ENCODE peak calls at places on chromosomes 6 and 20, in ten cellular contexts. C is ovary; O is CD8-positive, alpha-beta T cell; Z is stomach; H is AG04449; R is uterus; M is cardiac muscle cell; T is endothelial cell; B is ascending aorta; S is psoas muscle. J is an unnamed sample.

GRCh38 chr6:168684906-168685305 is 243.9 kb downstream of the SMOC2 start:
- DNase-seq in M (no peak), B (no peak), S (no peak), H (no peak), O (no peak), C (no peak), T (no peak), R (no peak), Z (no peak), J (no peak)

GRCh38 chr20:61806314-61806713 is 259.4 kb downstream of the TAF4 start:
- DNase-seq in Z (no peak), H (no peak), R (no peak), T (no peak), O (no peak), B (no peak), C (no peak), S (no peak), M (no peak), J (no peak)

GRCh38 chr6:74579794-74580193 is 626.1 kb downstream of the COL12A1 start:
- DNase-seq in Z (no peak), S (no peak), H (no peak), R (no peak), M (no peak), C (no peak), T (no peak), B (no peak), O (no peak), J (no peak)

GRCh38 chr6:156662025-156662445 is 115.1 kb upstream of the ARID1B start:
- DNase-seq in T (peak), Z (no peak), M (no peak), O (peak), C (no peak), R (no peak), B (no peak), H (peak), S (no peak), J (peak)

GRCh38 chr6:8860671-8861070 is 425.3 kb upstream of the SLC35B3 start:
- DNase-seq in H (no peak), B (no peak), M (no peak), R (no peak), C (no peak), O (no peak), S (no peak), Z (no peak), T (no peak), J (no peak)

GRCh38 chr20:15342987-15343639 is 1005.7 kb upstream of the FLRT3 start:
- DNase-seq in B (no peak), O (no peak), C (no peak), Z (no peak), R (no peak), S (peak), M (no peak), H (no peak), T (no peak), J (no peak)

GRCh38 chr6:48423640-48424365 is 312.8 kb upstream of the PTCHD4 start:
- DNase-seq in R (no peak), M (peak), S (no peak), O (no peak), B (no peak), Z (no peak), H (no peak), T (no peak), C (no peak), J (no peak)

GRCh38 chr20:19830351-19830750 is 72.3 kb downstream of the RIN2 start:
- DNase-seq in C (no peak), M (no peak), R (no peak), B (no peak), H (no peak), Z (no peak), O (no peak), S (no peak), T (no peak), J (no peak)

GRCh38 chr20:57672164-57672563 is 37.7 kb downstream of the PMEPA1 start:
- DNase-seq in C (peak), H (no peak), B (peak), M (peak), Z (no peak), S (no peak), R (peak), T (peak), O (no peak), J (no peak)

GRCh38 chr6:106539931-106540330 is 89.4 kb downstream of the RTN4IP1 start:
- DNase-seq in O (no peak), C (no peak), T (no peak), M (no peak), R (no peak), H (no peak), B (no peak), S (no peak), Z (no peak), J (no peak)

GRCh38 chr6:43715056-43715788 is 27.6 kb upstream of the MRPS18A start:
- DNase-seq in S (no peak), C (no peak), O (no peak), R (no peak), M (no peak), Z (no peak), H (no peak), T (no peak), B (no peak), J (no peak)

GRCh38 chr20:62436692-62437091 is 9.4 kb upstream of the RBBP8NL start:
- DNase-seq in C (no peak), S (no peak), O (no peak), R (no peak), T (no peak), B (no peak), H (no peak), M (no peak), Z (no peak), J (no peak)

GRCh38 chr6:148291876-148292275 is 50.8 kb upstream of the SASH1 start:
- DNase-seq in C (no peak), H (peak), B (no peak), R (no peak), S (no peak), T (no peak), Z (no peak), M (no peak), O (no peak), J (no peak)

GRCh38 chr6:166046232-166046631 is 121.4 kb downstream of the TBXT start:
- DNase-seq in Z (no peak), T (no peak), M (peak), B (no peak), H (peak), R (no peak), C (no peak), S (no peak), O (no peak), J (no peak)

GRCh38 chr6:7727951-7728854 is 2.3 kb downstream of the BMP6 start:
- DNase-seq in T (peak), Z (no peak), C (no peak), S (peak), O (no peak), M (peak), R (no peak), H (no peak), B (no peak), J (peak)

GRCh38 chr20:31676534-31677030 is 38.9 kb downstream of the COX4I2 start:
- DNase-seq in O (no peak), R (no peak), Z (no peak), C (no peak), H (no peak), S (no peak), B (no peak), T (no peak), M (no peak), J (no peak)

GRCh38 chr6:5205877-5206840 is 54.6 kb downstream of the LYRM4 start:
- DNase-seq in H (peak), R (peak), B (no peak), S (peak), O (no peak), M (peak), Z (peak), T (no peak), C (peak), J (peak)

GRCh38 chr6:170006524-170007467 is 255.4 kb downstream of the ERMARD start:
- DNase-seq in Z (no peak), C (no peak), S (no peak), M (no peak), O (no peak), R (no peak), T (no peak), H (no peak), B (no peak), J (no peak)

GRCh38 chr20:32971703-32972161 is 32.5 kb downstream of the SUN5 start:
- DNase-seq in R (no peak), Z (no peak), S (no peak), H (no peak), M (no peak), O (no peak), B (no peak), C (no peak), T (no peak), J (peak)

GRCh38 chr6:15512126-15512525 is 150.7 kb downstream of the DTNBP1 start:
- DNase-seq in T (peak), R (no peak), M (no peak), H (no peak), B (no peak), S (no peak), Z (no peak), C (no peak), O (no peak), J (no peak)
- TF ChIP-seq CTCF in T (no peak), R (no peak), M (peak), H (peak), B (no peak), S (peak), Z (no peak), C (no peak), O (no peak), J (no peak)

GRCh38 chr6:39409889-39410288 is 87.4 kb upstream of the KCNK16 start:
- DNase-seq in O (no peak), S (no peak), C (no peak), T (no peak), M (no peak), B (no peak), R (no peak), Z (no peak), H (no peak), J (no peak)

GRCh38 chr6:39404312-39404711 is 81.8 kb upstream of the KCNK16 start:
- DNase-seq in Z (no peak), S (no peak), T (no peak), B (no peak), C (no peak), H (no peak), O (no peak), R (no peak), M (no peak), J (no peak)

GRCh38 chr6:39411465-39411864 is 89.0 kb upstream of the KCNK16 start:
- DNase-seq in R (no peak), C (no peak), B (no peak), S (no peak), O (no peak), M (peak), T (no peak), H (no peak), Z (no peak), J (no peak)

GRCh38 chr6:39411001-39411400 is 88.5 kb upstream of the KCNK16 start:
- DNase-seq in Z (no peak), H (no peak), C (no peak), O (no peak), R (no peak), T (no peak), S (no peak), B (no peak), M (no peak), J (no peak)

GRCh38 chr6:39407446-39407993 is 85.0 kb upstream of the KCNK16 start:
- DNase-seq in H (no peak), C (no peak), O (no peak), M (no peak), B (no peak), S (no peak), R (no peak), Z (no peak), T (no peak), J (no peak)
- TF ChIP-seq CTCF in H (no peak), C (no peak), O (no peak), M (no peak), B (no peak), S (no peak), R (no peak), Z (no peak), T (no peak), J (no peak)

GRCh38 chr6:97591955-97592354 is 308.9 kb upstream of the MMS22L start:
- DNase-seq in C (no peak), Z (no peak), B (no peak), S (no peak), H (no peak), R (no peak), M (no peak), T (no peak), O (no peak), J (no peak)

GRCh38 chr6:97586344-97586743 is 303.3 kb upstream of the MMS22L start:
- DNase-seq in B (no peak), T (peak), C (no peak), H (peak), S (no peak), O (no peak), M (no peak), R (no peak), Z (no peak), J (no peak)
- TF ChIP-seq CTCF in B (no peak), T (peak), C (no peak), H (peak), S (peak), O (no peak), M (no peak), R (no peak), Z (no peak), J (no peak)

DNA sequence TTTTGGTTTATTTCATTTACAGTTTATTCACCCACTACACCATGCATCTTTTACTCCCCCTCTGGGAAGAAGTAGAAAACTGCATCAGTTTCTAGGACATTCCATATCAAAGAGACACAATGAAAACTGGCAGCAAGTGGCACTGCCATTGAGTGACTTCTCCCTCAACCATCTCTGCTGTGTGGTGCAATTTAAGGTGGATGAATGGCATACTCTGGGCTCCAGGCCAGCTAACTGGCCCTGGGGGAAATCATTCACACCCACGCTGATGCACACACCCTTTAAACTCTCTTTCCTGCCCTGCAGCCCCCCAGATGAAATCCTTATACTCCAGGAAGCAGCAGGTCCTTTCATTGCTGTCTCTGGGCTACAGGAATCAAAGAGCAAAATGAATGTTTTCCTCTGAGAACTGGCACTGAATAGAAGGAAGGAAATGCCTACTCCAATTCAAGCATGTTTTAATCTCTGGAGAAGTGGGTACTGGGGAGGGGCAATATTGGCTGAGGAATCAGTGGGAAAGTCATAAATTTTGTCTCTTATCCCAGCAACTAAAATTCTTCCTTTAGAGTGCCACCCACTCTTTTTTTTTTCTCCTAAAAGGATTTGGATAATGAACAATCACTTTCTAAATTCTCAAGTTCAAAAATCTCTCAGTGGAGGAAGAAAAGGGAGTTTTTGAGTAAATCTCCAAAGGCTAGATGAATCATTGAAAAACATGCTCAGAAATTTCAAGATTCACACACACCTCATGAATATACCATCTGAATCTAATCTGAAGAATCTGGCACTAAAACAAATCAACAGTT is 16.9 kb upstream of the RFPL4B start:
- DNase-seq in O (no peak), R (no peak), Z (no peak), B (no peak), H (no peak), C (no peak), M (peak), T (no peak), S (no peak), J (peak)
- TF ChIP-seq CTCF in O (no peak), R (no peak), Z (no peak), B (no peak), H (no peak), C (no peak), M (no peak), T (no peak), S (no peak), J (no peak)

GRCh38 chr20:235891-236290 is 8.8 kb downstream of the DEFB129 start:
- DNase-seq in M (peak), B (no peak), O (no peak), H (no peak), T (no peak), Z (no peak), S (no peak), R (no peak), C (no peak), J (peak)
- TF ChIP-seq CTCF in M (peak), B (no peak), O (no peak), H (no peak), T (no peak), Z (no peak), S (no peak), R (no peak), C (no peak), J (no peak)

GRCh38 chr20:37081717-37082289 is 14.0 kb downstream of the RBL1 start:
- DNase-seq in Z (no peak), O (peak), C (no peak), H (no peak), B (no peak), R (no peak), S (no peak), T (peak), M (peak), J (no peak)
- TF ChIP-seq CTCF in Z (no peak), O (peak), C (no peak), H (peak), B (no peak), R (no peak), S (no peak), T (peak), M (peak), J (peak)

GRCh38 chr6:29694637-29695036 is 13.7 kb upstream of the ZFP57 start:
- DNase-seq in H (no peak), R (no peak), B (no peak), O (no peak), Z (no peak), T (no peak), S (no peak), M (no peak), C (no peak), J (no peak)

DNA sequence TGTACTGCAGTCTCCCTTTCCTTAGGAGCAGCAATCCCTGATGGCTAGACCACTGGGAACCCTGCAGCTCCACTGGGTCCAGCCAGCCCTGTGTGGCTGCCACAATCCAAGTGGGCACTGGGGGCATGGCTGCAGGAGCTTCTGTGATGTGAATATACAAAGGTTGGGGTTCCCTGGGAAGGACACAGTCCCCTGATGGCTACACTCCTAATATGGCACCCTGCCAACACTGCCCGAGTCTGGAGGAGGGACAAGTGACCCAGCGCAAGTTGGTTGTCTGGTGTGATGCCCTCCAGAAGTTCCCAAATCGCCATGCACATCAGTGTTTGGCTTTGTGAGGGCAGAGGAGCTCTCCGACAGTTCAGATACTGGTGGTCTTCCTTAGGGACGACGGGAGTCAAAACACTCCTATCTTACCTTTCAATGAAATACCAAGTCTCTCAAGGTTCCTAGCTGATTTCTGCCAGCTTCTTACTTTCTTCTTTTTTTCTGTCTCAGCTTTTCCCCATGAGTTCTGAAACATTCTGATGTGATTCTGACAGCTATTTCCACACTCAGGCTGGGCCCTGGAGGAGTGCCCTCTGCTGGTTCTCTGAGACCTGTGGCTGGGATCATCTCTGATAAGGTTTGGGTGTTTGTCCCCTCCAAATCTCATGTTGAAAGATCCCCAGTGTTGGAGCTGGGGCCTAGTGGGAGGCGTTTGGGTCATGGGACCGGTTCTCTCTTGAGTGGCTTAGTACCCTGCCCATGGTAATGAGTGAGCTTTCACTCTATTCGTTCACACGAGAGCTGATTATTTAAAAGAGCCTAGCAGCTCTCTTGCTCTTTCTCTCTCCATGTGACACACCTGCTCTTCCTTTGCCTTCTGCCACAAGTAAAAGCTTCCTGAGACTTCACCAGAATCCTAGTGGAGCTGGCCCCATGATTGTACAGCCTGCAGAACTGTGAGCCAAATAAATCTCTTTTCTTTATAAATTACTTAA is 15.5 kb upstream of the ZFP57 start:
- DNase-seq in M (peak), S (no peak), B (no peak), O (no peak), T (peak), H (no peak), C (no peak), R (no peak), Z (no peak), J (peak)
- TF ChIP-seq CTCF in M (peak), S (peak), B (peak), O (peak), T (no peak), H (peak), C (no peak), R (no peak), Z (no peak), J (peak)

DNA sequence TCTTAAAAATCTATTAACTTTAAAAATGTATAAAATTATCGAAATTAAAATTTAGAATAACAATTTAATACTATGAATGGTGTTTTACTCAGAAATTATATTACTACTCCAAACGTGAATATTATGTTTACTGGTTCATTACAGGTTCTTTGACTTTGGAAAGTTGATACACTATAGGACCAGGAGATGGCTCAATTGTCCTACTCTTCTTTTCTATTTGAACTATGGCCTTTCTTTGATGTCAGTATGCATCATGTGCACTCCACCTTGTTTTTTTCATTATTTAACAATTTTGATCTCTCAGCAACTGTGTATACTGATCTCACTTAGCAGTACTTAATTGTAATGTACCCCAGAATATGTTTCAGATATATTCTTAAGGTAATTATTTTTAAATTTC is 391.5 kb upstream of the MANEA start:
- DNase-seq in B (no peak), M (no peak), T (no peak), Z (no peak), O (no peak), C (no peak), H (no peak), R (no peak), S (no peak), J (no peak)
- TF ChIP-seq CTCF in B (no peak), M (no peak), T (no peak), Z (no peak), O (no peak), C (no peak), H (no peak), R (no peak), S (no peak), J (no peak)

GRCh38 chr6:105091140-105091829 is 88.5 kb downstream of the POPDC3 start:
- DNase-seq in C (no peak), T (no peak), Z (no peak), M (no peak), S (no peak), B (no peak), R (no peak), O (no peak), H (no peak), J (no peak)

GRCh38 chr6:105097288-105097687 is 82.5 kb downstream of the POPDC3 start:
- DNase-seq in B (no peak), O (no peak), R (no peak), H (no peak), Z (peak), S (no peak), M (no peak), C (no peak), T (no peak), J (peak)

GRCh38 chr6:105099371-105099770 is 80.4 kb downstream of the POPDC3 start:
- DNase-seq in B (no peak), T (no peak), S (no peak), M (no peak), Z (no peak), C (no peak), R (no peak), H (no peak), O (no peak), J (no peak)

GRCh38 chr6:105095139-105095538 is 84.7 kb downstream of the POPDC3 start:
- DNase-seq in B (no peak), C (no peak), Z (no peak), H (no peak), M (no peak), S (no peak), O (no peak), T (no peak), R (no peak), J (no peak)

GRCh38 chr6:105094133-105094640 is 85.6 kb downstream of the POPDC3 start:
- DNase-seq in R (no peak), Z (no peak), H (no peak), S (no peak), O (no peak), C (no peak), T (no peak), B (no peak), M (no peak), J (no peak)
- TF ChIP-seq CTCF in R (no peak), Z (no peak), H (no peak), S (no peak), O (no peak), C (no peak), T (no peak), B (no peak), M (no peak), J (no peak)